ENCODE peak calls at places on chromosomes 4 and X, in four cellular contexts. One of them, this sample, is unnamed.
A peak's percentile ranks its signal among the peaks of the same experiment; 100 is the strongest.

GRCh38 chr4:17276821-17277220 is 235.1 kb downstream of the QDPR start:
- DNase-seq in lower leg skin: no peak
- DNase-seq in CD8-positive, alpha-beta memory T cell: no peak
- DNase-seq in LoVo: no peak
- DNase-seq in this sample: no peak

GRCh38 chrX:45824471-45824870 is 623.8 kb upstream of the DIPK2B start:
- DNase-seq in lower leg skin: no peak
- DNase-seq in CD8-positive, alpha-beta memory T cell: no peak
- DNase-seq in LoVo: peak; percentile 63
- DNase-seq in this sample: no peak

GRCh38 chr4:1039493-1040343 is 28.3 kb downstream of the FGFRL1 start:
- DNase-seq in lower leg skin: no peak
- DNase-seq in CD8-positive, alpha-beta memory T cell: no peak
- DNase-seq in LoVo: no peak
- DNase-seq in this sample: no peak

GRCh38 chrX:107566603-107567262 is 61.6 kb upstream of the PRPS1 start:
- DNase-seq in lower leg skin: no peak
- DNase-seq in CD8-positive, alpha-beta memory T cell: no peak
- DNase-seq in LoVo: no peak
- DNase-seq in this sample: no peak

GRCh38 chr4:86957214-86957613 is 22.4 kb downstream of the AFF1 start:
- DNase-seq in lower leg skin: no peak
- DNase-seq in CD8-positive, alpha-beta memory T cell: no peak
- DNase-seq in LoVo: no peak
- DNase-seq in this sample: no peak

GRCh38 chr4:101865501-101866062 is 75.1 kb downstream of the BANK1 start:
- DNase-seq in lower leg skin: no peak
- DNase-seq in CD8-positive, alpha-beta memory T cell: no peak
- DNase-seq in LoVo: peak; percentile 4
- DNase-seq in this sample: no peak

GRCh38 chr4:153507679-153508073 is 41.5 kb downstream of the TMEM131L start:
- DNase-seq in lower leg skin: no peak
- DNase-seq in CD8-positive, alpha-beta memory T cell: no peak
- DNase-seq in LoVo: no peak
- DNase-seq in this sample: no peak

GRCh38 chr4:17094209-17094608 is 195.8 kb upstream of the LDB2 start:
- DNase-seq in lower leg skin: no peak
- DNase-seq in CD8-positive, alpha-beta memory T cell: no peak
- DNase-seq in LoVo: no peak
- DNase-seq in this sample: no peak

GRCh38 chrX:123184858-123185251 is 777 bp downstream of the GRIA3 start:
- DNase-seq in lower leg skin: no peak
- DNase-seq in CD8-positive, alpha-beta memory T cell: no peak
- DNase-seq in LoVo: no peak
- DNase-seq in this sample: no peak

GRCh38 chr4:87985887-87986200 is 10.3 kb downstream of the SPP1 start:
- DNase-seq in lower leg skin: no peak
- DNase-seq in CD8-positive, alpha-beta memory T cell: no peak
- DNase-seq in LoVo: no peak
- DNase-seq in this sample: no peak

GRCh38 chr4:14237911-14238310 is 610.4 kb upstream of the BOD1L1 start:
- DNase-seq in lower leg skin: no peak
- DNase-seq in CD8-positive, alpha-beta memory T cell: no peak
- DNase-seq in LoVo: no peak
- DNase-seq in this sample: no peak